ENCODE peak calls at places on chromosomes 1 and 21, in six cellular contexts. G is right lobe of liver, J is suprapubic skin, W is tibial nerve, Z is Peyer's patch, X is uterus. B is an unnamed sample.

GRCh38 chr1:3510136-3510955 is 55.9 kb downstream of the ARHGEF16 start:
- DNase-seq in J (no peak), G (no peak), Z (no peak), W (no peak), X (no peak), B (no peak)

GRCh38 chr1:110696818-110697217 is 22.1 kb upstream of the KCNA3 start:
- DNase-seq in G (no peak), W (no peak), Z (no peak), X (no peak), J (no peak), B (no peak)

GRCh38 chr1:24635195-24635843 is 7.8 kb upstream of the SRRM1 start:
- DNase-seq in Z (no peak), W (no peak), J (no peak), X (no peak), G (no peak), B (no peak)

GRCh38 chr1:62180649-62181048 is 14.0 kb upstream of the L1TD1 start:
- DNase-seq in X (no peak), J (peak; percentile 26), W (no peak), G (no peak), Z (peak; percentile 17), B (no peak)

GRCh38 chr1:226100436-226101347 is 38.2 kb downstream of the H3-3A start:
- DNase-seq in W (no peak), X (no peak), J (no peak), Z (peak; percentile 56), G (no peak), B (no peak)

GRCh38 chr21:44279621-44280260 is 5.9 kb upstream of the AIRE start:
- DNase-seq in G (peak; percentile 15), X (no peak), J (no peak), W (no peak), Z (no peak), B (no peak)

GRCh38 chr1:226121587-226122400 is 59.3 kb downstream of the H3-3A start:
- DNase-seq in W (peak; percentile 38), J (no peak), X (peak; percentile 48), G (peak; percentile 70), Z (peak; percentile 91), B (peak; percentile 70)

GRCh38 chr1:198231776-198232175 is 75.0 kb downstream of the NEK7 start:
- DNase-seq in X (no peak), J (no peak), W (no peak), G (no peak), Z (no peak), B (no peak)

GRCh38 chr1:22527122-22527521 is 36.2 kb upstream of the EPHA8 start:
- DNase-seq in X (no peak), W (no peak), G (no peak), J (peak; percentile 56), Z (no peak), B (no peak)

GRCh38 chr1:38973659-38974437 is 17.2 kb upstream of the AKIRIN1 start:
- DNase-seq in G (no peak), X (no peak), Z (no peak), J (no peak), W (no peak), B (no peak)

GRCh38 chr1:50424045-50424939 is 1.0 kb upstream of the DMRTA2 start:
- DNase-seq in W (no peak), J (no peak), X (no peak), G (no peak), Z (no peak), B (no peak)

GRCh38 chr1:23522244-23523013 is 8.6 kb downstream of the E2F2 start:
- DNase-seq in W (no peak), X (no peak), G (no peak), J (no peak), Z (no peak), B (no peak)

GRCh38 chr1:181126871-181127587 is 38.5 kb downstream of the IER5 start:
- DNase-seq in W (no peak), X (no peak), J (no peak), Z (peak; percentile 74), G (peak; percentile 87), B (no peak)

GRCh38 chr1:36156329-36157114 is 562 bp downstream of the MAP7D1 start:
- DNase-seq in W (peak; percentile 34), G (peak; percentile 78), J (peak; percentile 86), Z (peak; percentile 81), X (peak; percentile 74), B (peak; percentile 72)

GRCh38 chr1:53549781-53550180 is 90.6 kb downstream of the DMRTB1 start:
- DNase-seq in Z (no peak), J (peak; percentile 57), W (no peak), G (peak; percentile 28), X (peak; percentile 2), B (no peak)

GRCh38 chr21:25708467-25709065 is 26.1 kb downstream of the ATP5PF start:
- DNase-seq in G (no peak), J (no peak), W (peak; percentile 16), Z (peak; percentile 78), X (peak; percentile 51), B (peak; percentile 33)

GRCh38 chr1:178768423-178768822 is 43.4 kb downstream of the RALGPS2 start:
- DNase-seq in G (no peak), X (no peak), W (no peak), J (no peak), Z (no peak), B (no peak)

GRCh38 chr21:34579411-34579810 is 35.5 kb downstream of the RCAN1 start:
- DNase-seq in W (no peak), Z (no peak), G (no peak), J (no peak), X (no peak), B (no peak)

GRCh38 chr21:45291613-45292398 is 4.1 kb upstream of the POFUT2 start:
- DNase-seq in G (peak; percentile 58), W (peak; percentile 14), X (no peak), J (peak; percentile 72), Z (no peak), B (peak; percentile 73)

GRCh38 chr21:43193651-43194302 is 25.0 kb downstream of the CRYAA start:
- DNase-seq in Z (peak; percentile 27), J (peak; percentile 75), G (peak; percentile 45), W (peak; percentile 17), X (no peak), B (no peak)

GRCh38 chr1:204493145-204493881 is 1.3 kb downstream of the PIK3C2B start:
- DNase-seq in Z (peak; percentile 87), J (peak; percentile 91), X (peak; percentile 70), W (no peak), G (peak; percentile 84), B (peak; percentile 64)

DNA sequence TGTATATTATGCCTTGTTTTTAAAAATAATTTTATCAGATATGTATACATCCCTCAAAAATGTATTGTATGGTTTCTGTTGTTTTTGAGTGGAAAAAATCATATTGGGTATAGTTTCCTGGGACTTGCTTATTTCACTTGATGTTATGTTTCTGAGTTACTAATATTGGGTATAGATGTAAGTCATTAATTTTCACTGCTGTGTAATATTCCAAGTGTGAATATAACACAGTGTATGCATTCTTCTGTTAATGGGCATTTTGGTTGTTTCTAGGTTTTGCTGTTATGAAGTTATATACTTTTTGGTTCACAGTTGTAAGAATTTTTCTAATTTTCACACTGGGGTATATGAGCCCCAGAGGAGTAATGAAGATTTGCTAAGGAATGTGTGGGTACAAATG is 3.0 kb downstream of the TTC3 start:
- DNase-seq in W (no peak), G (no peak), Z (no peak), J (no peak), X (no peak), B (no peak)
- H3K4me3 ChIP-seq in W (no peak overlapping the region), G (no peak overlapping the region), Z (no peak overlapping the region), J (no peak overlapping the region), X (no peak overlapping the region), B (no peak overlapping the region)

DNA sequence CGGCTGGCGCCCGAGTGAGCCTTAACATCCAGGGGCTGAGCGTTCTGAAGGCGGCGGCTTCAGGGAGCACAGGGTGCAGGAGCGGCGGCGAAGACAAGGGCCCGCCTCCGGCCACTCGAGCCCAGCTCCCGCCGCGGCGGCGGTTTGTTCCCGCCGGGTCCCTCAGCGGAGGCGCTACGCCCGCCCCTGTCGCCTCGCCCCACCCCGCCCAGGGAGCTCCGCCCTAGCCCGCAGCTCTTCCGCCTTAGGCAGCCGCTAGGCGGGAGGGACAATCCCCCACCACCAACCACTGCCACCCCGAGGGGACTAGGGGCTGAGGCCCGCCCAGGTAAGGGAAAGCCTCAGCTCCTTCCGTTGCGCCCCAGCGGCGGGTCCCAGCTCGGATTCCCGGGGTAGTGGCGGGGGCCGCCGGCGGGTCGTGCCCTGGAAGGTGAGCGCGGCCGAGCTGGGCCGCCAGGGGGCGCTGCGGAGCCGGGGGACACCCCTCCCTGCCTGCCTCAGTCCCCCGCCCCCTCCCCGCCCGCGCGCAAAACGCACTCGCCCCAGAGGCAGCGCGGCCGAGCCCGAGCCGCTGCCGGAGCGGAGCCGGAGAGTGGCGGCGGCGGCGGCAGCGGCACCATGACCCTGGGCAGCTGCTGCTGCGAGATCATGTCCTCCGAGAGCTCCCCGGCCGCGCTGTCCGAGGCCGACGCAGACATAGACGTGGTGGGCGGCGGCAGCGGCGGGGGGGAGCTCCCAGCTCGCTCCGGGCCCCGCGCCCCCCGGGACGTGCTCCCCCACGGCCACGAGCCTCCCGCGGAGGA is at the start of gene FOXD2:
- DNase-seq in X (peak; percentile 63), G (peak; percentile 92), J (peak; percentile 90), Z (peak; percentile 94), W (peak; percentile 79), B (peak; percentile 77)
- TF ChIP-seq POLR2A in X (peak; percentile 40), G (peak; percentile 76), J (no peak), Z (peak; percentile 71), W (peak; percentile 53), B (no peak)

DNA sequence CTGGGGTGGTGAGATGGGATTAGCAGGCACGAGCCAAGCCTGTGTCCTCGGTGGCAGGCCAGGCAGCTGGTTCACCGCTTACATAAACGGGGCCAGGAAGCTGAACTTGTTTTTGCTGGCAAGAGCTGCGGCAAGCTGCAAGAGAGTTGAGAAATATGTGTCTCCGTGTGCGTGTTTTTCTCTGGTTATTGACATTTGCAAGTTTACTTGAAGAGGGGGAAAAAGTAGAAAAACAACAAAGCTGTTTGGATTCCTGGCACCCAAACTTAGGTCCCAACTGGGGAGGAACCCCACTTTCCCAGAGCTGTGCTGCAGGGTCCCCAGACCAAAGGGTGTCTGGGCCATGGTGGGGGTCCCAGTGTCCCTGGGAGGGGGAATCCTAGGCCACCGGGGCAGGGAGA is 14.5 kb downstream of the IL6R start:
- DNase-seq in W (peak; percentile 86), Z (peak; percentile 83), J (peak; percentile 94), G (peak; percentile 96), X (peak; percentile 91), B (peak; percentile 88)
- H3K4me3 ChIP-seq in W (no peak overlapping the region), Z (no peak overlapping the region), J (peak overlapping the region; percentile 27), G (no peak overlapping the region), X (no peak overlapping the region), B (peak overlapping the region; percentile 15)

GRCh38 chr1:173823776-173824314 is 628 bp upstream of the DARS2 start:
- DNase-seq in G (no peak), W (no peak), X (no peak), Z (no peak), J (no peak), B (no peak)
- TF ChIP-seq POLR2A in G (no peak), W (no peak), X (no peak), Z (no peak), J (no peak), B (no peak)

GRCh38 chr1:51566260-51566659 is 47.2 kb upstream of the EPS15 start:
- DNase-seq in J (no peak), Z (no peak), G (no peak), W (no peak), X (no peak), B (no peak)
- H3K4me3 ChIP-seq in J (no peak overlapping the region), Z (no peak overlapping the region), G (no peak overlapping the region), W (no peak overlapping the region), X (no peak overlapping the region), B (no peak overlapping the region)

GRCh38 chr1:202498542-202498941 is 150.0 kb downstream of the PPP1R12B start:
- DNase-seq in W (no peak), J (no peak), Z (no peak), G (no peak), X (no peak), B (no peak)

GRCh38 chr1:202505356-202505755 is 156.9 kb downstream of the PPP1R12B start:
- DNase-seq in G (no peak), J (no peak), Z (no peak), W (no peak), X (peak; percentile 77), B (no peak)

GRCh38 chr1:202501281-202501680 is 152.8 kb downstream of the PPP1R12B start:
- DNase-seq in X (no peak), G (no peak), J (no peak), Z (no peak), W (no peak), B (no peak)
- TF ChIP-seq POLR2A in X (no peak), G (no peak), J (no peak), Z (no peak), W (no peak), B (no peak)